ENCODE peak calls at places on chromosomes 12 and 14, in five cellular contexts. One of them, this sample, is unnamed.

GRCh38 chr14:22122227-22123187 is 448.9 kb upstream of the OR4E1 start:
- DNase-seq in RCC 7860: no peak
- DNase-seq in stimulated activated naive CD8-positive, alpha-beta T cell treated with anti-CD3 and anti-CD28 coated beads, Interleukin-15, Interleukin-2, amounts not matched to agents 100 U/mL and 50 U/mL, for 24 hours: no peak
- DNase-seq in endothelial cell: peak
- DNase-seq in GM10248: no peak
- DNase-seq in this sample: no peak

GRCh38 chr12:97637770-97638169 is 175.2 kb downstream of the RMST start:
- DNase-seq in endothelial cell: no peak
- DNase-seq in stimulated activated naive CD8-positive, alpha-beta T cell treated with anti-CD3 and anti-CD28 coated beads, Interleukin-15, Interleukin-2, amounts not matched to agents 100 U/mL and 50 U/mL, for 24 hours: no peak
- DNase-seq in GM10248: no peak
- DNase-seq in RCC 7860: no peak
- DNase-seq in this sample: no peak

GRCh38 chr12:4012073-4012472 is 138.9 kb upstream of the PARP11 start:
- DNase-seq in GM10248: no peak
- DNase-seq in RCC 7860: no peak
- DNase-seq in endothelial cell: no peak
- DNase-seq in stimulated activated naive CD8-positive, alpha-beta T cell treated with anti-CD3 and anti-CD28 coated beads, Interleukin-15, Interleukin-2, amounts not matched to agents 100 U/mL and 50 U/mL, for 24 hours: no peak
- DNase-seq in this sample: no peak

GRCh38 chr14:101221549-101222160 is 318.1 kb upstream of the RTL1 start:
- DNase-seq in RCC 7860: no peak
- DNase-seq in stimulated activated naive CD8-positive, alpha-beta T cell treated with anti-CD3 and anti-CD28 coated beads, Interleukin-15, Interleukin-2, amounts not matched to agents 100 U/mL and 50 U/mL, for 24 hours: no peak
- DNase-seq in GM10248: no peak
- DNase-seq in endothelial cell: no peak
- DNase-seq in this sample: no peak

GRCh38 chr12:122133192-122133950 is 40.6 kb downstream of the IL31 start:
- DNase-seq in RCC 7860: no peak
- DNase-seq in GM10248: no peak
- DNase-seq in stimulated activated naive CD8-positive, alpha-beta T cell treated with anti-CD3 and anti-CD28 coated beads, Interleukin-15, Interleukin-2, amounts not matched to agents 100 U/mL and 50 U/mL, for 24 hours: no peak
- DNase-seq in endothelial cell: peak
- DNase-seq in this sample: no peak

GRCh38 chr12:15469342-15469741 is 147.0 kb downstream of the PTPRO start:
- DNase-seq in RCC 7860: no peak
- DNase-seq in GM10248: no peak
- DNase-seq in endothelial cell: no peak
- DNase-seq in stimulated activated naive CD8-positive, alpha-beta T cell treated with anti-CD3 and anti-CD28 coated beads, Interleukin-15, Interleukin-2, amounts not matched to agents 100 U/mL and 50 U/mL, for 24 hours: no peak
- DNase-seq in this sample: no peak

GRCh38 chr12:74431821-74432220 is 105.8 kb upstream of the ATXN7L3B start:
- DNase-seq in endothelial cell: no peak
- DNase-seq in RCC 7860: peak
- DNase-seq in GM10248: no peak
- DNase-seq in stimulated activated naive CD8-positive, alpha-beta T cell treated with anti-CD3 and anti-CD28 coated beads, Interleukin-15, Interleukin-2, amounts not matched to agents 100 U/mL and 50 U/mL, for 24 hours: no peak
- DNase-seq in this sample: no peak

GRCh38 chr12:34219046-34219770 is 196.9 kb downstream of the ALG10 start:
- DNase-seq in RCC 7860: no peak
- DNase-seq in endothelial cell: no peak
- DNase-seq in GM10248: no peak
- DNase-seq in stimulated activated naive CD8-positive, alpha-beta T cell treated with anti-CD3 and anti-CD28 coated beads, Interleukin-15, Interleukin-2, amounts not matched to agents 100 U/mL and 50 U/mL, for 24 hours: peak
- DNase-seq in this sample: no peak

GRCh38 chr12:124453419-124454351 is 113.7 kb downstream of the NCOR2 start:
- DNase-seq in RCC 7860: peak
- DNase-seq in stimulated activated naive CD8-positive, alpha-beta T cell treated with anti-CD3 and anti-CD28 coated beads, Interleukin-15, Interleukin-2, amounts not matched to agents 100 U/mL and 50 U/mL, for 24 hours: peak
- DNase-seq in endothelial cell: no peak
- DNase-seq in GM10248: peak
- DNase-seq in this sample: no peak

GRCh38 chr14:99736600-99737371 is 52.7 kb downstream of the CYP46A1 start:
- DNase-seq in RCC 7860: no peak
- DNase-seq in stimulated activated naive CD8-positive, alpha-beta T cell treated with anti-CD3 and anti-CD28 coated beads, Interleukin-15, Interleukin-2, amounts not matched to agents 100 U/mL and 50 U/mL, for 24 hours: no peak
- DNase-seq in GM10248: no peak
- DNase-seq in endothelial cell: no peak
- DNase-seq in this sample: no peak